ENCODE peak calls at places on chromosomes 1 and 21, in four cellular contexts. K, J, B and I are unnamed samples.
A peak's percentile ranks its signal among the peaks of the same experiment; 100 is the strongest.

GRCh38 chr21:29130234-29130993 is at the start of gene MAP3K7CL:
- DNase-seq in K (no peak), J (no peak), B (no peak), I (no peak)

GRCh38 chr21:43590220-43590619 is 69.1 kb downstream of the HSF2BP start:
- DNase-seq in K (no peak), J (no peak), B (no peak), I (no peak)

GRCh38 chr1:78469561-78469960 is 21.2 kb upstream of the PTGFR start:
- DNase-seq in K (no peak), J (no peak), B (no peak), I (no peak)

GRCh38 chr1:169193191-169193850 is 86.8 kb downstream of the ATP1B1 start:
- DNase-seq in K (no peak), J (peak; percentile 57), B (no peak), I (peak; percentile 47)

GRCh38 chr1:229590119-229590518 is 31.6 kb upstream of the ABCB10 start:
- DNase-seq in K (no peak), J (no peak), B (no peak), I (no peak)

GRCh38 chr1:198655464-198656121 is 16.8 kb downstream of the PTPRC start:
- DNase-seq in K (no peak), J (no peak), B (no peak), I (no peak)

GRCh38 chr1:41418868-41419583 is 57.8 kb downstream of the FOXO6 start:
- DNase-seq in K (no peak), J (no peak), B (no peak), I (no peak)

GRCh38 chr21:43361127-43361492 is 65.8 kb downstream of the SIK1 start:
- DNase-seq in K (no peak), J (no peak), B (no peak), I (peak; percentile 61)

GRCh38 chr1:87478231-87478630 is 149.6 kb downstream of the LMO4 start:
- DNase-seq in K (no peak), J (peak; percentile 14), B (peak; percentile 53), I (no peak)

GRCh38 chr1:28170036-28170596 is 6.4 kb downstream of the PTAFR start:
- DNase-seq in K (no peak), J (no peak), B (no peak), I (no peak)

GRCh38 chr1:55679971-55680370 is 464.8 kb upstream of the USP24 start:
- DNase-seq in K (no peak), J (no peak), B (no peak), I (no peak)

GRCh38 chr1:218439541-218440295 is 94.6 kb downstream of the TGFB2 start:
- DNase-seq in K (no peak), J (no peak), B (peak; percentile 18), I (no peak)

GRCh38 chr1:91851130-91852010 is 34.6 kb downstream of the TGFBR3 start:
- DNase-seq in K (no peak), J (peak; percentile 13), B (no peak), I (peak; percentile 8)

GRCh38 chr1:204465469-204466415 is 28.9 kb downstream of the PIK3C2B start:
- DNase-seq in K (peak; percentile 63), J (peak; percentile 60), B (no peak), I (peak; percentile 46)

GRCh38 chr1:25834894-25835293 is 15.1 kb downstream of the MTFR1L start:
- DNase-seq in K (no peak), J (no peak), B (no peak), I (no peak)

GRCh38 chr1:169484683-169485426 is 889 bp downstream of the SLC19A2 start:
- DNase-seq in K (no peak), J (peak; percentile 38), B (no peak), I (peak; percentile 44)

GRCh38 chr21:20045197-20045596 is 953.0 kb upstream of the NCAM2 start:
- DNase-seq in K (no peak), J (peak; percentile 42), B (no peak), I (no peak)

GRCh38 chr21:38171723-38172344 is 85.0 kb upstream of the KCNJ15 start:
- DNase-seq in K (no peak), J (no peak), B (peak; percentile 60), I (no peak)

GRCh38 chr1:207838156-207839082 is 72.5 kb downstream of the CD34 start:
- DNase-seq in K (no peak), J (peak; percentile 58), B (no peak), I (no peak)

GRCh38 chr21:43291347-43291950 is 122.6 kb downstream of the CRYAA start:
- DNase-seq in K (no peak), J (no peak), B (no peak), I (no peak)

GRCh38 chr1:9359898-9360297 is 67.2 kb downstream of the SPSB1 start:
- DNase-seq in K (no peak), J (no peak), B (no peak), I (no peak)

GRCh38 chr1:222711319-222712252 is 705 bp downstream of the AIDA start:
- DNase-seq in K (no peak), J (peak; percentile 90), B (peak; percentile 46), I (peak; percentile 58)

GRCh38 chr1:169618367-169618766 is 11.6 kb downstream of the SELP start:
- DNase-seq in K (no peak), J (no peak), B (no peak), I (no peak)

GRCh38 chr1:36851087-36851486 is 183.2 kb downstream of the GRIK3 start:
- DNase-seq in K (no peak), J (no peak), B (no peak), I (no peak)

GRCh38 chr1:4495809-4496208 is 158.6 kb upstream of the AJAP1 start:
- DNase-seq in K (no peak), J (no peak), B (no peak), I (no peak)

GRCh38 chr1:55611123-55611522 is 396.0 kb upstream of the USP24 start:
- DNase-seq in K (no peak), J (no peak), B (no peak), I (no peak)

GRCh38 chr1:180898441-180899219 is 14.1 kb upstream of the KIAA1614 start:
- DNase-seq in K (no peak), J (no peak), B (no peak), I (peak; percentile 36)
- TF ChIP-seq USF1 in K (no peak), J (no peak), B (no peak), I (no peak)

DNA sequence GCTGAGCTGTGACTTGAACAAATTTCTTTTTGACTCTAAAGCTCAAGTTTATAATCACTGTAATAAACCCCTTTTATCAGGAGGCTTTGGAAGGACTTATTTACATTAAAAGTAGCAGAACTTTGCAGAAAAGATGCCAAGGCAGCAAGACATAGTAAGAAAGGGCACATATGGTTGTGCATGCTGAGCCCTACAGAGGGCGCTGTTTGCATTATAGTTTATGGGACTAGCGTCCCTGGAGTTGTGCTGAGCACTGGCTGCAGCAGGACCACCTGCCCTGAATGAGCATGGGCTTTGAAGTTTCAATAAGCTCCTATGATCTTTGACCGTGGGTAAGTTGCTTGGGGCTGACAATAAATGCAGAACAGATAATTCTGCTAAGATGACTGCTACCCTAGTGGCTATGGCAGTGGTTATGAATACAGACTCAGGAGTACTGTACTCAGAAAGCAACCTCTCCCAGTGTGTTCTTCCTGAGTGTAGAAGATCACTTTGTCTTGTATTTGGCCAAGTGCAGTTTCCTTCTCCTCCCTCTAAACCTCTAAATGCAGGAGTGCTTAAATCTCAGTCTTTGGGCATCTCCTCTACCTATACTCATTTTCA is 45.4 kb upstream of the USP1 start:
- DNase-seq in K (no peak), J (peak; percentile 46), B (peak; percentile 83), I (peak; percentile 21)
- TF ChIP-seq USF1 in K (no peak), J (no peak), B (no peak), I (no peak)

GRCh38 chr1:118340928-118341905 is 156.2 kb upstream of the SPAG17 start:
- DNase-seq in K (no peak), J (no peak), B (no peak), I (no peak)
- TF ChIP-seq USF1 in K (no peak), J (no peak), B (no peak), I (no peak)

GRCh38 chr1:29382851-29383588 is 146.7 kb downstream of the PTPRU start:
- DNase-seq in K (no peak), J (no peak), B (no peak), I (no peak)

GRCh38 chr1:29383972-29384371 is 147.7 kb downstream of the PTPRU start:
- DNase-seq in K (no peak), J (no peak), B (no peak), I (no peak)

GRCh38 chr1:29381426-29381825 is 145.1 kb downstream of the PTPRU start:
- DNase-seq in K (no peak), J (no peak), B (no peak), I (no peak)

GRCh38 chr1:29379438-29380073 is 143.2 kb downstream of the PTPRU start:
- DNase-seq in K (peak; percentile 2), J (peak; percentile 63), B (peak; percentile 47), I (peak; percentile 25)

DNA sequence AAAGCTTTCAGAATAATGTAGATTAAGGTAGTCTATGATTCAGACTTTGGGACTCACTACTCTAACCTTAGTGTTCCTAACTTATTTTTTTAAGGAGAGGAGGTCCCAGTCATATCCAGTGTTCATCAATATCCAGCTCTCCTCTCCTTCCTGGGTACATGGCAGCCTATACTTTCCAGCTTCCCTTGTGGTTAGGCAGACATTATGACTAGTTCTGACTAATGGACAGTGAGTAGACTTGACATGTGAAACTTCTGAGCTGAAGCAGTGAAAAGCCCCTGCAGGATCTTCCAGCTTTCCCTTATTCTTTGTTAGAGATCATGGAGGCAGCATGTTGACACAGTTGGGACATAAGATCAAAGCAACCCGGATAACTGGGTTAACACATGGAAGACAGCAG is 144.2 kb downstream of the PTPRU start:
- DNase-seq in K (no peak), J (no peak), B (no peak), I (no peak)
- TF ChIP-seq USF1 in K (no peak), J (no peak), B (no peak), I (no peak)

GRCh38 chr1:193083365-193084088 is 21.7 kb downstream of the GLRX2 start:
- DNase-seq in K (peak; percentile 47), J (no peak), B (no peak), I (no peak)

GRCh38 chr1:193087893-193088292 is 17.3 kb downstream of the GLRX2 start:
- DNase-seq in K (no peak), J (no peak), B (no peak), I (no peak)

GRCh38 chr1:193085263-193085662 is 20.0 kb downstream of the GLRX2 start:
- DNase-seq in K (no peak), J (no peak), B (no peak), I (no peak)

GRCh38 chr1:193090865-193091264 is 14.3 kb downstream of the GLRX2 start:
- DNase-seq in K (no peak), J (no peak), B (no peak), I (no peak)

GRCh38 chr1:193086342-193086741 is 18.9 kb downstream of the GLRX2 start:
- DNase-seq in K (no peak), J (no peak), B (no peak), I (no peak)
- TF ChIP-seq USF1 in K (no peak), J (no peak), B (no peak), I (no peak)

GRCh38 chr1:110309139-110309538 is 30.0 kb upstream of the RBM15 start:
- DNase-seq in K (no peak), J (no peak), B (no peak), I (no peak)
- TF ChIP-seq USF1 in K (no peak), J (no peak), B (no peak), I (no peak)

GRCh38 chr1:232191560-232191959 is 438.4 kb downstream of the SIPA1L2 start:
- DNase-seq in K (no peak), J (no peak), B (no peak), I (no peak)
- TF ChIP-seq USF1 in K (no peak), J (no peak), B (no peak), I (no peak)

GRCh38 chr1:94020764-94021579 is 100.0 kb downstream of the ABCA4 start:
- DNase-seq in K (no peak), J (no peak), B (no peak), I (no peak)
- TF ChIP-seq USF1 in K (no peak), J (no peak), B (no peak), I (no peak)